ENCODE peak calls at places on chromosome 1, in four cellular contexts. F is stomach, P is NB4, R is adrenal gland. K is an unnamed sample.

GRCh38 chr1:101697057-101697456 is 299.7 kb downstream of the OLFM3 start:
- DNase-seq in F (no peak), P (no peak), R (no peak), K (no peak)

GRCh38 chr1:112268408-112268807 is 127.6 kb upstream of the CTTNBP2NL start:
- DNase-seq in F (no peak), P (no peak), R (no peak), K (no peak)

GRCh38 chr1:1079408-1080121 is 5.5 kb upstream of the RNF223 start:
- DNase-seq in F (peak), P (peak), R (peak), K (peak)

GRCh38 chr1:36573445-36573844 is 90.7 kb upstream of the CSF3R start:
- DNase-seq in F (no peak), P (no peak), R (no peak), K (no peak)

GRCh38 chr1:86942034-86942433 is 27.6 kb downstream of the HS2ST1 start:
- DNase-seq in F (no peak), P (no peak), R (no peak), K (no peak)

GRCh38 chr1:103109291-103109920 is 1.1 kb upstream of the COL11A1 start:
- DNase-seq in F (no peak), P (no peak), R (no peak), K (no peak)

GRCh38 chr1:234756066-234756783 is 146.2 kb upstream of the IRF2BP2 start:
- DNase-seq in F (no peak), P (peak), R (no peak), K (no peak)

GRCh38 chr1:187374130-187374529 is 545.4 kb downstream of the PLA2G4A start:
- DNase-seq in F (no peak), P (no peak), R (no peak), K (no peak)

GRCh38 chr1:36966242-36966641 is 68.1 kb downstream of the GRIK3 start:
- DNase-seq in F (no peak), P (peak), R (no peak), K (no peak)

GRCh38 chr1:154974086-154974807 is at the start of gene CKS1B:
- DNase-seq in F (peak), P (peak), R (peak), K (peak)
- TF ChIP-seq POLR2A in F (no peak), P (no peak), R (peak), K (peak)

GRCh38 chr1:26533951-26534514 is 4.5 kb downstream of the RPS6KA1 start:
- DNase-seq in F (no peak), P (no peak), R (no peak), K (no peak)
- TF ChIP-seq POLR2A in F (no peak), P (no peak), R (no peak), K (no peak)

DNA sequence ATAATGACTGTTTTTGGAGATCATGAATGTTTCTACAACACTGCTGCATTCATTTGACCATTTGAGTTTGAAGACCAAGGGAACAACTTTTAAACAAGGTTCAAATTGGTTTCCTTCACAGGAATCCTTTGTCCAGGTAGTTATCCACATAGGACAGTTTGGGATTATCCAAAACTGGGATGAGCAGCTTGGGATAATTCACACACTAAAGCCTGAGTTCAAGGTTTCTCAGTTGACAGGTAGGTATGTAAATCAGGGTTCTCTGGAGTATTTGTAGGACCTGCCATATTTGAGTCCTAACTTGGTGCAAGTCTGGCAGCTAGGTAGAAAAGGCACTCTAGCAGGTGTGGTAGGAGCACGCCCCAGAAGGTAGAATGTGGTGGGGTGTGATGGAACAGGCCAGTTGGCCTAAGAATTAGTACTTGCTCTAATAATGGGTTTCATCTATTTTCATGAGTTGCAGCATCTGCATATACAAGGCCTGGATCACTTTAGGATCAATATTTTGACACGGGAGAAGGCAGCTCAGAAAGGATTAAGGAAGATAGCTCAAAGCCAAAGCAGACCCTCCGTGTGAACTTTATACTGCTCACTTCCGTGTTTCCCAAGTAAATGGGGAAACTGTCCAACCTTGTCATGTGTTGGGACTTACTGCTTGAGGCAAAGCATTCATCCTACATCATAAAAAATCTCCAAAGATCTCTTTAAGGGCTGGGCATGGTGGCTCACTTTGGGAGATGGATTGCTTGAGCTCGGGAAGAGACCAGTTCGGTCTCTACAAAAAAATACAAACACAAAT is 14.1 kb upstream of the RAB42 start:
- DNase-seq in F (no peak), P (peak), R (no peak), K (no peak)
- TF ChIP-seq POLR2A in F (no peak), P (no peak), R (no peak), K (peak)

GRCh38 chr1:6028042-6028895 is 17.4 kb upstream of the KCNAB2 start:
- DNase-seq in F (peak), P (peak), R (peak), K (peak)

GRCh38 chr1:6027591-6027990 is 18.1 kb upstream of the KCNAB2 start:
- DNase-seq in F (no peak), P (no peak), R (no peak), K (no peak)

GRCh38 chr1:6024376-6024775 is 21.3 kb upstream of the KCNAB2 start:
- DNase-seq in F (no peak), P (no peak), R (no peak), K (no peak)

GRCh38 chr1:6025269-6026094 is 20.2 kb upstream of the KCNAB2 start:
- DNase-seq in F (no peak), P (peak), R (no peak), K (no peak)

DNA sequence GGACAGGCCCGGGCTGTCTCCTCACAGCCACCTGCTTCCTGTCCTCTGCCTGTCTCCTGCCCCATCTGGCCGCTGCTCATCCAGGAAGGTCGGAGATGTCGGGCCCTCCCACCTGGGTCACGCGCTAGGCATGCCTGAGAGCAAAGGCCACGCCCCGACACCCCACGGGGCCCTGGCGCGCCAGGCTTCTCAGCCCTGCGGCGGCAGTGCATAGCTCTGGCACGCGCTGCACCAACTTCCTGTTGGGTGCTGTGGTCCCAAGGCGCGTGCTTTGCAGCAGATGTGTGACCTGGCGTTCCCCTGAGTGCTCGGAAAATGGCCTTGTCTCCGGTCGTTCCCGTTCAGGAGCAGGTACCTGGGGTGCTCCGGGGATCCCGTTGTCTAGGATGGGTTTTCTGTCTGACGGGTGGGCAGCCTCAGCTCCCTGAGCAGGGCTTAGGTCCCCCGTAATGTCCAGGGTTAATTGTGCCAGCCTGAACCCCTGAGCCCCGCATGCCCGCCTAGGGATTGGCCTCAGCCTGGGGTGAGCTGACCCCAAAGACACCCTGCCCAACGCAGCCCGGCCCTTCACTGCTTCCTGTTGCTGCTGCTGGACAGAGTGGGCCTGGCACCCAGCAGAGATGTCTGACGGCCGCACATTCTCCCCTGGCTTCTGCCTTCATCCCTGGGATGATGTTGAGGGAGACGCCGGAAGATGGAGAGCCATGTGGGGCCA is 19.4 kb upstream of the KCNAB2 start:
- DNase-seq in F (peak), P (peak), R (peak), K (peak)
- TF ChIP-seq POLR2A in F (no peak), P (peak), R (no peak), K (peak)

K was measured in transverse colon.